ENCODE peak calls at places on chromosomes 4 and X, in five cellular contexts. R, Z, W, T and A are unnamed samples.

GRCh38 chrX:136725446-136726104 is 55.2 kb downstream of the ARHGEF6 start:
- DNase-seq in R (no peak), Z (no peak), W (no peak), T (no peak), A (peak)

GRCh38 chr4:37760840-37761239 is 65.6 kb upstream of the PGM2 start:
- DNase-seq in R (no peak), Z (no peak), W (no peak), T (no peak), A (peak)

GRCh38 chr4:75876218-75876617 is 26.0 kb downstream of the PPEF2 start:
- DNase-seq in R (no peak), Z (no peak), W (no peak), T (no peak), A (no peak)

GRCh38 chr4:137905930-137906329 is 336.2 kb downstream of the SLC7A11 start:
- DNase-seq in R (no peak), Z (no peak), W (no peak), T (no peak), A (no peak)

GRCh38 chr4:53693909-53694308 is 102.6 kb upstream of the LNX1 start:
- DNase-seq in R (no peak), Z (no peak), W (no peak), T (no peak), A (no peak)

GRCh38 chrX:129359269-129359668 is 164.0 kb downstream of the SMARCA1 start:
- DNase-seq in R (no peak), Z (no peak), W (no peak), T (no peak), A (no peak)

GRCh38 chr4:143375326-143376073 is 38.8 kb downstream of the GAB1 start:
- DNase-seq in R (no peak), Z (no peak), W (no peak), T (no peak), A (no peak)

GRCh38 chr4:55561884-55562283 is 15.2 kb upstream of the CLOCK start:
- DNase-seq in R (no peak), Z (no peak), W (no peak), T (no peak), A (no peak)

GRCh38 chr4:26885912-26886274 is 25.3 kb downstream of the STIM2 start:
- DNase-seq in R (peak), Z (no peak), W (no peak), T (no peak), A (no peak)

GRCh38 chr4:68361146-68361589 is 11.3 kb upstream of the YTHDC1 start:
- DNase-seq in R (no peak), Z (peak), W (no peak), T (no peak), A (peak)